ENCODE peak calls at places on chromosomes 13 and 19, in five cellular contexts. Y is mesothelial cell of epicardium, G is thoracic aorta, X is mucosa of descending colon, U is dorsolateral prefrontal cortex. D is an unnamed sample.
A peak's percentile ranks its signal among the peaks of the same experiment; 100 is the strongest.

GRCh38 chr13:112868308-112868707 is 100.7 kb upstream of the MCF2L start:
- DNase-seq in G (no peak), Y (no peak), X (no peak), U (no peak), D (no peak)

GRCh38 chr19:58581227-58582141 is 8.3 kb upstream of the MZF1 start:
- DNase-seq in U (peak; percentile 75), G (peak; percentile 45), X (peak; percentile 82), Y (peak; percentile 90), D (peak; percentile 92)

GRCh38 chr13:78649997-78650724 is 8.8 kb downstream of the OBI1 start:
- DNase-seq in Y (no peak), X (no peak), G (no peak), U (no peak), D (no peak)

GRCh38 chr19:56120002-56120370 is 1.1 kb downstream of the ZNF787 start:
- DNase-seq in G (no peak), Y (no peak), X (no peak), U (no peak), D (no peak)

GRCh38 chr19:28706693-28707092 is 506.3 kb downstream of the UQCRFS1 start:
- DNase-seq in G (no peak), Y (no peak), X (no peak), U (no peak), D (no peak)

GRCh38 chr19:34926361-34926684 is 380 bp upstream of the ZNF30 start:
- DNase-seq in U (no peak), G (no peak), Y (no peak), X (no peak), D (no peak)

GRCh38 chr13:51848674-51849073 is 3.7 kb upstream of the TMEM272 start:
- DNase-seq in G (no peak), U (no peak), X (no peak), Y (no peak), D (no peak)

GRCh38 chr13:96650301-96650886 is 343.9 kb downstream of the OXGR1 start:
- DNase-seq in Y (no peak), G (no peak), X (no peak), U (no peak), D (no peak)

GRCh38 chr19:49861127-49861526 is 6.2 kb downstream of the PNKP start:
- DNase-seq in Y (no peak), U (no peak), X (peak; percentile 72), G (no peak), D (no peak)

GRCh38 chr19:49861541-49862410 is 5.6 kb downstream of the PNKP start:
- DNase-seq in G (no peak), U (no peak), Y (no peak), X (peak; percentile 44), D (no peak)

GRCh38 chr19:49863935-49864320 is 3.4 kb downstream of the PNKP start:
- DNase-seq in X (no peak), Y (no peak), U (no peak), G (no peak), D (no peak)

GRCh38 chr19:49863254-49863934 is 4.0 kb downstream of the PNKP start:
- DNase-seq in X (peak; percentile 30), Y (no peak), G (no peak), U (no peak), D (no peak)

DNA sequence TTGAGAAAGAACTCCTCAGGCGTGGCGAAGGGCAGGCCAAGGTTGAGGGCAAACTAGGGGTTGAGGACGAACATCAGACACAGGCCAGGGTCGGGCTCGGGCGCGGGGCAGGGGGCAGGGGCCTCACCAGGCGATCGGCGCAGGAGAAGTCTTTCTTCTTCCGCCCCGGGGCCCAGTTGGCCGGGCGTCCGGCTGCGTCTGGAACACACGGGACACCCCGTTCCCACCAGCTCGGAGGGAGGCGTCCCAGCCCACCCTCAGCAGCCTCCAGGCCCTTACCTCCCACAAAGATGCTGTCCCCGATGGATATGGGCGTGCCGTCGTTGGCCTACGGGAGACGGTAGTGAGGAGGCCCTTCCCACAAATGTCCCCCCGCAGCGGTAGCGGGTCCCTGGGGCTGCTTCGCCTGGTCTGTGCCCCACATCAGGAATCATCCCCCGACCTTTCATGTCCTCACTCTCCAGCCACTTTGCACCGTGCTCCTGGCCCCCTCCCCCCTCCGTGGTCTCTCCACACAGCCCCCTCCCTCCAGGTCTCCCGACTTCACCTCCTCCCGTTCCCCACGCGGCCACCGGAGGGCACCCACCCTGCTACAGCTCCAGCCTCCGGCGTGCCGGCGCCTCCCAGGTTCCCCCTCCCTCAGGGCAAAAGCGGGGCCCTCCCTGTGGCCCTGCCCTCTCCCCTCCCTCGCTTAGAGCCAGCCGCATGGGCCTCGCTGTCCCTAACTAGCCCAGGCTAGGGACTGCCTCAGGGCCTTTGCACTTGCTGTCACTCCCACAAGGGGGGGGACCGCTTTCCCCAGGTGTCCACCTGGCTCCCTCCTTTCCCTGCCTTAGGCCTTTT is 4.7 kb downstream of the PNKP start:
- DNase-seq in G (no peak), X (peak; percentile 43), Y (no peak), U (no peak), D (no peak)
- TF ChIP-seq CTCF in G (no peak), X (no peak), Y (no peak), U (no peak), D (peak; percentile 41)

GRCh38 chr13:91036886-91037285 is 310.6 kb upstream of the MIR17HG start:
- DNase-seq in X (no peak), G (no peak), U (no peak), Y (no peak), D (no peak)

GRCh38 chr13:91032104-91032503 is 315.4 kb upstream of the MIR17HG start:
- DNase-seq in G (no peak), U (no peak), X (no peak), Y (no peak), D (no peak)

GRCh38 chr13:91031508-91031907 is 316.0 kb upstream of the MIR17HG start:
- DNase-seq in U (no peak), G (no peak), Y (no peak), X (no peak), D (no peak)
- TF ChIP-seq CTCF in U (no peak), G (no peak), Y (no peak), X (no peak), D (no peak)

GRCh38 chr19:50401505-50402450 is 17.0 kb upstream of the SPIB start:
- DNase-seq in G (no peak), Y (no peak), X (no peak), U (no peak), D (no peak)
- TF ChIP-seq CTCF in G (no peak), Y (no peak), X (no peak), U (no peak), D (no peak)

DNA sequence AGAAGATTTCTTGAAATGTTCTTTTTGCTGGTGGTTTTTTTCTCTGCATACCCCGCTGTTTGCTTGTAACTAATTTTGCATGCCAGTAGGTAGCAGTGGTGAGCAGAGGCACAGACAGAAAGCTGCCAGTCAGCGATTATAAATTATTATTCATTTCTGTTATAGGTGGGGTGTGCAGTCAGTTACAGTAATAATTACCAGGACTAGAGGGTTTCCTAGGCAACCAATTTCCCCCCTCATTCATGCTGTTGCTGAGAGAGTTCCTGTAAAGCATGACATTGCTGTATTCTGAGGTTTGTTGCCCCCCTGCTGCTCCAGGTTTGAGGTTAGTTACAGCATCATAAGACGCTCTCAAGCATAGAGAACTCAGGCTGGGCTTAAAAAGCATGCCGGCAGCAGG is 104.5 kb downstream of the URI1 start:
- DNase-seq in G (no peak), U (peak; percentile 28), X (no peak), Y (no peak), D (no peak)
- TF ChIP-seq CTCF in G (no peak), U (peak; percentile 77), X (no peak), Y (no peak), D (peak; percentile 61)

GRCh38 chr13:49253310-49253709 is 5.6 kb downstream of the CDADC1 start:
- DNase-seq in Y (no peak), X (no peak), U (no peak), G (no peak), D (no peak)

GRCh38 chr13:49246850-49247721 is 639 bp upstream of the CDADC1 start:
- DNase-seq in U (no peak), X (no peak), Y (no peak), G (no peak), D (no peak)

GRCh38 chr13:49248433-49249002 is 793 bp downstream of the CDADC1 start:
- DNase-seq in U (no peak), Y (peak; percentile 38), X (no peak), G (no peak), D (no peak)

DNA sequence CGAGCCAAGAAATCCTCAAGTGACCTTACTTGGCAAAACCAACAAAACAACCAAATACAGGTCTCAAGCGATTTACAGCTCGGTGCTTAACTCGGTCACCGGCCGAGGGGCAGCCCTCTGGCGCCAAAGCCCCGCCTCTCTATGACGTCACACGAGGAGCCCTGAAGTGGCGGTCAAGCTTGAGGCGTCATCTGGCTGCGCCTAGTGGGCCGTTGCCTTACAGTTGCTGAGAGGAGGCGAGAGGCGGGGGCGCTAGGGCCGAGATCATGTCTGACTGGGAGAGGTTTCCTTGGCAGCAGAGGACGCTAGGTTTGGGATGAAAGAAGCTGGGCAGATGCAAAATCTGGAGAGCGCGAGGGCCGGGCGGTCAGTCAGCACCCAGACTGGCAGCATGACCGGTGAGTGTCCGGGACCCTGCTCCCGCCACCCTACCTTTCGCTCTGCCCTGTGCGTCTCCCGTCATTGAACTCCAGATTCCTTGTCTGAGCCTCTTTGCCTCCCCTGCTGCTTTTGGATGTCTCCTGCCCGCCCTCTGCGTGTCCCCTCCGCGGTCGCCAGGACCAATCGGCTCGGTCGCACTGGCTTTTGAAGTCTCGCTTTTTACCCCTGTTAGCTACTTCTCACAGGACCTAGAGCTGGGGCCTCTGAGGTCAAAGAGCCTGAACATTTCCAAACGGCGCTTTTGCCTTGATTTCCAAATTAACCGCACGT is at the start of gene CDADC1:
- DNase-seq in Y (peak; percentile 97), G (peak; percentile 95), X (peak; percentile 98), U (peak; percentile 96), D (peak; percentile 96)
- TF ChIP-seq CTCF in Y (no peak), G (no peak), X (no peak), U (peak; percentile 22), D (no peak)